ENCODE peak calls at places on chromosomes 13 and 19, in nine cellular contexts. I is D341Med; V is T-cell; C is T-helper 1 cell; N is H9; T is stimulated activated CD4-positive, alpha-beta T cell treated with anti-CD3 and anti-CD28 coated beads, Interleukin-4, amount 100 ng/mL, for 1 hour; B is Ammon's horn; H is activated naive CD4-positive, alpha-beta T cell; K is GM13977. G is an unnamed sample.

GRCh38 chr13:101691326-101691725 is 238.9 kb downstream of the ITGBL1 start:
- DNase-seq in I (no peak), V (no peak), C (no peak), N (no peak), T (no peak), B (no peak), H (no peak), K (no peak), G (no peak)

GRCh38 chr19:29048873-29049272 is 164.1 kb downstream of the UQCRFS1 start:
- DNase-seq in I (no peak), V (no peak), C (no peak), N (no peak), T (no peak), B (no peak), H (no peak), K (no peak), G (no peak)

GRCh38 chr19:43586346-43586745 is 9.6 kb downstream of the IRGQ start:
- DNase-seq in I (no peak), V (no peak), C (no peak), N (no peak), T (no peak), B (no peak), H (no peak), K (no peak), G (no peak)

GRCh38 chr13:31250435-31250834 is 50.7 kb downstream of the B3GLCT start:
- DNase-seq in I (no peak), V (no peak), C (no peak), N (no peak), T (no peak), B (no peak), H (no peak), K (no peak), G (no peak)

GRCh38 chr19:5050905-5051304 is 82.0 kb downstream of the KDM4B start:
- DNase-seq in I (no peak), V (no peak), C (no peak), N (no peak), T (no peak), B (no peak), H (no peak), K (no peak), G (no peak)

GRCh38 chr13:52022355-52022754 is 2.1 kb upstream of the UTP14C start:
- DNase-seq in I (no peak), V (no peak), C (no peak), N (no peak), T (no peak), B (no peak), H (no peak), K (no peak), G (no peak)

GRCh38 chr19:18777156-18777724 is 13.9 kb downstream of the COMP start:
- DNase-seq in I (no peak), V (no peak), C (no peak), N (no peak), T (no peak), B (no peak), H (no peak), K (no peak), G (no peak)

GRCh38 chr19:39052243-39052746 is 19.9 kb upstream of the FBXO27 start:
- DNase-seq in I (peak), V (peak), C (peak), N (peak), T (peak), B (peak), H (peak), K (peak), G (peak)

GRCh38 chr19:51799311-51799997 is 4.5 kb downstream of the FPR3 start:
- DNase-seq in I (no peak), V (no peak), C (no peak), N (no peak), T (no peak), B (peak), H (no peak), K (no peak), G (peak)

GRCh38 chr13:100542546-100543156 is 45.9 kb downstream of the GGACT start:
- DNase-seq in I (no peak), V (no peak), C (no peak), N (peak), T (no peak), B (no peak), H (no peak), K (peak), G (no peak)

GRCh38 chr13:19632915-19633339 is 532 bp upstream of the MPHOSPH8 start:
- DNase-seq in I (no peak), V (no peak), C (no peak), N (no peak), T (no peak), B (no peak), H (no peak), K (no peak), G (no peak)

GRCh38 chr19:45177817-45178261 is at the start of gene TRAPPC6A:
- DNase-seq in I (no peak), V (no peak), C (no peak), N (no peak), T (no peak), B (no peak), H (peak), K (no peak), G (no peak)

GRCh38 chr13:31674056-31674455 is 65.3 kb upstream of the RXFP2 start:
- DNase-seq in I (no peak), V (no peak), C (no peak), N (no peak), T (no peak), B (no peak), H (no peak), K (no peak), G (no peak)

GRCh38 chr19:44998025-44998424 is 3.2 kb upstream of the RELB start:
- DNase-seq in I (no peak), V (no peak), C (no peak), N (no peak), T (no peak), B (no peak), H (no peak), K (no peak), G (no peak)

GRCh38 chr19:18662972-18663732 is 20.3 kb upstream of the CRTC1 start:
- DNase-seq in I (no peak), V (no peak), C (no peak), N (no peak), T (no peak), B (no peak), H (no peak), K (no peak), G (no peak)

GRCh38 chr13:30997697-30998547 is 65.5 kb downstream of the TEX26 start:
- DNase-seq in I (no peak), V (no peak), C (no peak), N (no peak), T (no peak), B (peak), H (no peak), K (no peak), G (no peak)

GRCh38 chr19:43562698-43563241 is 12.6 kb downstream of the XRCC1 start:
- DNase-seq in I (no peak), V (peak), C (peak), N (no peak), T (peak), B (peak), H (no peak), K (peak), G (no peak)

GRCh38 chr19:2280633-2281264 is 1.2 kb downstream of the PEAK3 start:
- DNase-seq in I (no peak), V (no peak), C (no peak), N (no peak), T (no peak), B (no peak), H (no peak), K (no peak), G (no peak)

GRCh38 chr13:70623260-70623659 is 515.0 kb upstream of the KLHL1 start:
- DNase-seq in I (no peak), V (no peak), C (no peak), N (no peak), T (no peak), B (no peak), H (no peak), K (no peak), G (no peak)

GRCh38 chr19:31330761-31331160 is 18.5 kb downstream of the TSHZ3 start:
- DNase-seq in I (no peak), V (no peak), C (no peak), N (no peak), T (no peak), B (no peak), H (no peak), K (no peak), G (no peak)

GRCh38 chr19:16303755-16304154 is 20.9 kb upstream of the KLF2 start:
- DNase-seq in I (no peak), V (no peak), C (no peak), N (no peak), T (no peak), B (peak), H (no peak), K (no peak), G (no peak)

GRCh38 chr13:73416093-73416492 is 357.3 kb downstream of the KLF5 start:
- DNase-seq in I (no peak), V (no peak), C (no peak), N (no peak), T (no peak), B (no peak), H (no peak), K (no peak), G (no peak)

GRCh38 chr13:107864543-107865460 is 350.5 kb downstream of the LIG4 start:
- DNase-seq in I (no peak), V (no peak), C (no peak), N (no peak), T (no peak), B (peak), H (no peak), K (peak), G (no peak)

GRCh38 chr13:109842521-109842920 is 56.1 kb upstream of the IRS2 start:
- DNase-seq in I (no peak), V (no peak), C (no peak), N (no peak), T (no peak), B (no peak), H (no peak), K (no peak), G (no peak)

GRCh38 chr19:47089767-47090350 is 23.7 kb downstream of the ZC3H4 start:
- DNase-seq in I (no peak), V (no peak), C (no peak), N (no peak), T (no peak), B (no peak), H (no peak), K (no peak), G (no peak)

GRCh38 chr13:40536443-40537113 is 129.9 kb downstream of the FOXO1 start:
- DNase-seq in I (no peak), V (no peak), C (no peak), N (no peak), T (no peak), B (no peak), H (no peak), K (no peak), G (no peak)

GRCh38 chr19:13020002-13020414 is 24.7 kb downstream of the NFIX start:
- DNase-seq in I (no peak), V (no peak), C (no peak), N (peak), T (no peak), B (no peak), H (no peak), K (no peak), G (no peak)

GRCh38 chr13:106599875-106600797 is 32.2 kb upstream of the ARGLU1 start:
- DNase-seq in I (no peak), V (no peak), C (no peak), N (no peak), T (no peak), B (no peak), H (no peak), K (no peak), G (no peak)

GRCh38 chr13:83824561-83824960 is 57.7 kb downstream of the SLITRK1 start:
- DNase-seq in I (no peak), V (no peak), C (no peak), N (no peak), T (no peak), B (no peak), H (no peak), K (no peak), G (no peak)

GRCh38 chr13:84980571-84980970 is 818.6 kb downstream of the SLITRK6 start:
- DNase-seq in I (no peak), V (no peak), C (no peak), N (no peak), T (no peak), B (no peak), H (no peak), K (no peak), G (no peak)

GRCh38 chr19:13095934-13096890 is 6.4 kb downstream of the LYL1 start:
- DNase-seq in I (no peak), V (no peak), C (no peak), N (peak), T (no peak), B (no peak), H (no peak), K (no peak), G (no peak)

GRCh38 chr19:18932216-18932841 is 8.7 kb downstream of the HOMER3 start:
- DNase-seq in I (peak), V (peak), C (peak), N (peak), T (peak), B (peak), H (peak), K (peak), G (no peak)

GRCh38 chr13:78712866-78713265 is 53.9 kb upstream of the OBI1 start:
- DNase-seq in I (no peak), V (no peak), C (no peak), N (no peak), T (no peak), B (no peak), H (no peak), K (no peak), G (no peak)

G was measured in GOT3.